ENCODE peak calls at places on chromosome 1, in four cellular contexts. K is HepG2, V is GM12878, P is K562. B is an unnamed sample.

GRCh38 chr1:207327994-207328393 is 6.5 kb downstream of the CD55 start:
- DNase-seq in K (no peak), V (no peak), P (no peak), B (no peak)

GRCh38 chr1:93601686-93602085 is 80.0 kb downstream of the BCAR3 start:
- DNase-seq in K (no peak), V (no peak), P (no peak), B (no peak)

GRCh38 chr1:113035086-113035485 is 37.9 kb upstream of the LRIG2 start:
- DNase-seq in K (no peak), V (no peak), P (no peak), B (no peak)

GRCh38 chr1:167492509-167492910 is 25.8 kb downstream of the CD247 start:
- DNase-seq in K (no peak), V (peak; percentile 12), P (no peak), B (no peak)

GRCh38 chr1:117436528-117436927 is 69.3 kb downstream of the MAN1A2 start:
- DNase-seq in K (no peak), V (no peak), P (no peak), B (no peak)

GRCh38 chr1:209354840-209355165 is 228.7 kb upstream of the CAMK1G start:
- DNase-seq in K (no peak), V (no peak), P (no peak), B (no peak)

GRCh38 chr1:162372159-162373071 is 4.2 kb downstream of the SPATA46 start:
- DNase-seq in K (no peak), V (no peak), P (peak; percentile 86), B (no peak)

GRCh38 chr1:94025383-94026340 is 95.3 kb downstream of the ABCA4 start:
- DNase-seq in K (peak; percentile 69), V (peak; percentile 20), P (peak; percentile 48), B (no peak)

GRCh38 chr1:223363057-223363855 is 720 bp downstream of the SUSD4 start:
- DNase-seq in K (no peak), V (no peak), P (peak; percentile 36), B (peak; percentile 53)

GRCh38 chr1:225766967-225767413 is 10.6 kb upstream of the SRP9 start:
- DNase-seq in K (peak; percentile 56), V (no peak), P (peak; percentile 40), B (no peak)

GRCh38 chr1:16971330-16972209 is 8.8 kb downstream of the MFAP2 start:
- DNase-seq in K (no peak), V (no peak), P (peak; percentile 62), B (peak; percentile 65)

GRCh38 chr1:55987491-55988255 is 591.7 kb downstream of the PLPP3 start:
- DNase-seq in K (no peak), V (no peak), P (no peak), B (no peak)

GRCh38 chr1:37474697-37475379 is 458 bp downstream of the ZC3H12A start:
- DNase-seq in K (no peak), V (no peak), P (no peak), B (no peak)

GRCh38 chr1:25996966-25997758 is 701 bp downstream of the PAFAH2 start:
- DNase-seq in K (peak; percentile 81), V (peak; percentile 15), P (no peak), B (no peak)

GRCh38 chr1:72635719-72636118 is 353.4 kb upstream of the NEGR1 start:
- DNase-seq in K (no peak), V (no peak), P (no peak), B (no peak)

GRCh38 chr1:151048645-151049032 is 1.1 kb downstream of the C1orf56 start:
- DNase-seq in K (no peak), V (no peak), P (peak; percentile 43), B (no peak)

GRCh38 chr1:210239295-210240155 is 6.9 kb downstream of the SERTAD4 start:
- DNase-seq in K (peak; percentile 16), V (no peak), P (no peak), B (peak; percentile 44)

GRCh38 chr1:214493126-214493796 is 58.1 kb downstream of the PTPN14 start:
- DNase-seq in K (no peak), V (no peak), P (no peak), B (no peak)

GRCh38 chr1:214136336-214136735 is 144.6 kb upstream of the SMYD2 start:
- DNase-seq in K (no peak), V (no peak), P (no peak), B (no peak)

GRCh38 chr1:213649373-213649772 is 338.4 kb upstream of the PROX1 start:
- DNase-seq in K (no peak), V (no peak), P (no peak), B (no peak)

GRCh38 chr1:98054367-98054701 is 133.5 kb upstream of the DPYD start:
- DNase-seq in K (no peak), V (no peak), P (no peak), B (no peak)

GRCh38 chr1:98055457-98055856 is 134.6 kb upstream of the DPYD start:
- DNase-seq in K (no peak), V (no peak), P (no peak), B (no peak)

GRCh38 chr1:98051065-98051675 is 130.3 kb upstream of the DPYD start:
- DNase-seq in K (peak; percentile 58), V (peak; percentile 21), P (peak; percentile 28), B (peak; percentile 74)

GRCh38 chr1:98054786-98055185 is 134.0 kb upstream of the DPYD start:
- DNase-seq in K (no peak), V (no peak), P (no peak), B (no peak)

DNA sequence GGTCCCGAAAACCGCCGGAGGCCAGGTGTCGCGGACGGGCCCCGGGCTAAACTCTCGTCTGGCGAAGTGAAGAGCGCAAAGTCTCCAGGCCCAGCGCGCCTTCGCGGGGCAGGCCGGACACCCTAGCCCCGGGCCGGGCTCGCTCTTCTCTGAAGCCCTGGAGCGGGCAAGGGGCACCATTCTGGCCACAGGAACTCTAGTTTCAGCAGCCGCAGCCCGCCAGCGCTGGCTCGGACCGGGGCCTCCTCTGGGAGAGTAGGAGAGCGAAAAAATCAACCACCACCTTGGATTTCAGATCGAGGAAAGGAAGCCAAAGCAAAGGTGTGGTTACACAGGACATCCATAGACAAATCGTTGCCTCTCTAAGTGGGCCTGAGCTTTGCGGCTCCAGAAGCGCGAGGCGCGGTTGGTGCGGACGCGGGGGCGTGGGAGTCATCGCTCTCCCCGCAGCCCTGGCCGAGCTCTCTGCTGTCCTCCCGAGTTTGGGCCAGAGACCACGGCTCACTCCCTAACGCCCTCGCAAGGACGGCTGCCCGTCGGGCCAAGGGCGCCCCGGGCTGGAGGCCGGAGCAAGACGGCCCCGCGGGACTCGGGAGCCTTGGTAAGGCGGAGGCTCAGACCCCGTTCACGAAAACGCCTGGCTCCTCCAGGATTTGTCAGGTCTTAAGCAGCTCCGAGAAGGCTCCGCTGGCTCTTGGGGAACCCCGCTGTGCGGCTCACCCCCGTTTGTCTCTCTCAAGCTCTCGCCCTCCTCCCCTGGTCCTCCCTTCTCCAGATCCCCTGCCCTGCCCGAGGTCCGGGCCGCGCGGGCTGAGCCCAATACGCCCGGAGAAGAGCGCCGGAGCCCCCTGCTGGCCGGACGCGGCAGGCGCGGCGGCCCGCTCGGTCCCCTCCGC is 132.9 kb upstream of the DPYD start:
- DNase-seq in K (peak; percentile 1), V (no peak), P (peak; percentile 52), B (peak; percentile 80)
- TF ChIP-seq SP1 in K (no peak), V (no peak), P (no peak), B (peak; percentile 32)

GRCh38 chr1:170776777-170777176 is 112.8 kb downstream of the PRRX1 start:
- DNase-seq in K (no peak), V (no peak), P (no peak), B (no peak)
- TF ChIP-seq USF2 in K (no peak), V (no peak), P (no peak), B (no peak)

DNA sequence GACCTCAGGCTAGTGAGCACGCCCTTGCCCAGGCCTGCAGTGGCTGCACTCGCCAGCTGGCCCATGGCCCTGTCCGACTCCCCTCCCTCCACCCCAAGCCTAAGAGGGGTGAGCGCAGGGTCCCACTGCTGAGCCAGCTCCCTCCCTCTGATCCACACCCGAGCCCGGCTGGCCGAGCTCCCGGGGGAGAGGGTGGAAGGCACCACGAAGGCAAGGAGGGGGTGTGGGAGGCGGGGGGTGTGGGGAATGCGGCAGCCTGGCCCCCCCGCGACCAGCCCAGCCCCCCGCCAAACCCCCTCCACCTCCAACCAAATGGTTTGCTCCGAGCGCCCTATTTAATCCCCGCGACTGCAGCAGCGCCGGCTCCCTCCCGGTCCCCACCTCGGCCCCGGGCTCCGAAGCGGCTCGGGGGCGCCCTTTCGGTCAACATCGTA is at the start of gene CADM3:
- DNase-seq in K (no peak), V (no peak), P (no peak), B (peak; percentile 59)
- TF ChIP-seq TCF7 in K (no peak), V (no peak), P (no peak), B (no peak)

GRCh38 chr1:236492378-236492777 is 31.4 kb upstream of the LGALS8 start:
- DNase-seq in K (no peak), V (no peak), P (no peak), B (no peak)

GRCh38 chr1:236491469-236492136 is 32.2 kb upstream of the LGALS8 start:
- DNase-seq in K (peak; percentile 66), V (no peak), P (no peak), B (no peak)

GRCh38 chr1:236486315-236486714 is 37.5 kb upstream of the LGALS8 start:
- DNase-seq in K (no peak), V (no peak), P (no peak), B (no peak)

GRCh38 chr1:236494082-236494481 is 29.7 kb upstream of the LGALS8 start:
- DNase-seq in K (no peak), V (no peak), P (no peak), B (no peak)

DNA sequence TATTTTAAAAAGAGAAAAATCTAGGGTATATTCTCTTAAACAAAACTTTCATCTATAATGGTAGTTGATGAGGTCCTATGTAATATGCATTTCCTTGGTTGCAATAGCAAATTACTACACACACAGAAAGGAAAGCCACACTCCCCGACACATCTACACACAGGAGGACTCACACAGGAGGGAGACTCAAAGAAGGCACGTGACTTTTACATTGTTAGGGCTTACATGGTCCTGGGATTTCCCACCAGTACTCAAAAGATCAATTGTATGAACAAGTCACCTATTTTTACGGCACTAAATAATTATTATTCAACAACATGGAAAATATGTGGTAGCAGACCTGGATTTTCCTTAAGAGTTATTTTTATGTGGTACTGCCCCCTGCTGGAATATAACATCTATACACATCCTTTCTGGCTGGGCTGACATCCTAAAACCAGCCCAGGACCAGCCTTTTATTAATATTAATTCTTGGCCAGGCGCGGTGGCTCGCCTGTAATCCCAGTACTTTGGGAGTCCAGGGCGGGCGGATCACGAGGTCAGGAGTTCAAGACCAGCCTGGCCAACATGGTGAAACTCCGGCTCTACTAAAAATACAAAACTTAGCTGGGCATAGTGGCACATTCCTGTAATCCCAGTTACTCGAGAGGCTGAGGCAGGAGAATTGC is 33.9 kb upstream of the LGALS8 start:
- DNase-seq in K (peak; percentile 74), V (peak; percentile 19), P (peak; percentile 62), B (no peak)
- TF ChIP-seq SP1 in K (no peak), V (no peak), P (no peak), B (no peak)

GRCh38 chr1:115134850-115135484 is 45.7 kb upstream of the TSPAN2 start:
- DNase-seq in K (no peak), V (no peak), P (no peak), B (no peak)
- TF ChIP-seq USF2 in K (no peak), V (no peak), P (no peak), B (no peak)

GRCh38 chr1:220159026-220159425 is 65.1 kb downstream of the IARS2 start:
- DNase-seq in K (no peak), V (no peak), P (no peak), B (no peak)
- TF ChIP-seq TCF7 in K (no peak), V (no peak), P (no peak), B (no peak)

DNA sequence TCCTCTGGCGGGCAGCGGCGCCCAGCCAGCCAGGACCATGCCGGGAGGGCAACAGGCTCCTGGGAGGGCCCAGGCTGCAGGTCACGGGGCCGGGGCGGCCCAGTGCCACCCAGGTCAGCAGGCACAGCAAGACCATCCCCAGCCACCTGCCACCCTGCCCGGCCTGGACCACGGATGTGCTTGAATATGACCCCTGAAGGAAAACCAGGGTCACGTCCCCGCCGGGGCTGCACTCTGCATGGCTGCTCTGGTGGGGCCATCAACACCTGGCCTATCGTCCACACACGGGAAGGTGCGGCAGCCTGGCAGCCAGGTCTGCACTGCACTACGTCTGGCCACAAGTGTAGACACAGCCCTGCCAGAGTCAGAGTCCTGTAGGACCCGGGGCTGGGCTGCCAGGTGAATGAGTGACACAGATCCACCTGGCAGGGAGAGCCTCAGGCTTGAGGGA is 6.9 kb downstream of the WNT9A start:
- DNase-seq in K (no peak), V (no peak), P (no peak), B (no peak)
- TF ChIP-seq SP1 in K (no peak), V (no peak), P (no peak), B (no peak)